ENCODE peak calls at places on chromosomes 1 and 21, in nine cellular contexts. E is left ventricle myocardium inferior, B is psoas muscle, S is fibroblast of lung, A is aorta, C is adipocyte, N is cardiac muscle cell, H is neural progenitor cell, T is uterus. P is an unnamed sample. For H3K9me3, the result is how much of the 10 kb centered on the place peaks cover.

GRCh38 chr1:172089768-172090510 is 248.6 kb downstream of the DNM3 start:
- DNase-seq in E (peak), B (no peak), S (peak), A (peak), C (no peak), N (peak), H (peak), T (peak), P (peak)

GRCh38 chr1:226526801-226527595 is 21.6 kb upstream of the STUM start:
- DNase-seq in E (peak), B (peak), S (peak), A (peak), C (no peak), N (peak), H (peak), T (peak), P (no peak)

GRCh38 chr1:181151378-181152326 is 63.2 kb downstream of the IER5 start:
- DNase-seq in E (no peak), B (no peak), S (peak), A (no peak), C (no peak), N (peak), H (no peak), T (peak), P (no peak)

GRCh38 chr1:71049951-71050598 is 2.5 kb upstream of the PTGER3 start:
- DNase-seq in E (no peak), B (no peak), S (peak), A (no peak), C (peak), N (peak), H (peak), T (no peak), P (no peak)

GRCh38 chr1:171985639-171986038 is 144.3 kb downstream of the DNM3 start:
- DNase-seq in E (no peak), B (no peak), S (no peak), A (no peak), C (peak), N (no peak), H (peak), T (no peak), P (no peak)

GRCh38 chr1:230072866-230073265 is 5.8 kb downstream of the GALNT2 start:
- DNase-seq in E (no peak), B (no peak), S (no peak), A (no peak), C (no peak), N (no peak), H (no peak), T (no peak), P (no peak)

GRCh38 chr1:42518894-42519293 is 55.8 kb downstream of the CCDC30 start:
- DNase-seq in E (no peak), B (no peak), S (peak), A (no peak), C (no peak), N (no peak), H (no peak), T (no peak), P (no peak)

GRCh38 chr1:234848972-234849641 is 239.1 kb upstream of the IRF2BP2 start:
- DNase-seq in E (no peak), B (no peak), S (peak), A (no peak), C (peak), N (peak), H (no peak), T (no peak), P (no peak)

GRCh38 chr1:4214826-4215225 is 314.8 kb upstream of the C1orf174 start:
- DNase-seq in E (no peak), B (no peak), S (no peak), A (no peak), C (no peak), N (no peak), H (no peak), T (no peak), P (no peak)

GRCh38 chr1:34266127-34266951 is 89.6 kb downstream of the C1orf94 start:
- DNase-seq in E (no peak), B (no peak), S (no peak), A (no peak), C (no peak), N (no peak), H (peak), T (no peak), P (no peak)

GRCh38 chr21:37220433-37220980 is 46.6 kb downstream of the VPS26C start:
- DNase-seq in E (no peak), B (no peak), S (peak), A (no peak), C (peak), N (peak), H (no peak), T (no peak), P (peak)

GRCh38 chr1:185300152-185300551 is 16.9 kb downstream of the IVNS1ABP start:
- DNase-seq in E (no peak), B (no peak), S (no peak), A (no peak), C (no peak), N (no peak), H (no peak), T (no peak), P (no peak)

GRCh38 chr1:43803105-43803504 is 95.8 kb downstream of the ST3GAL3 start:
- DNase-seq in E (no peak), B (no peak), S (no peak), A (no peak), C (no peak), N (no peak), H (no peak), T (no peak), P (no peak)

GRCh38 chr1:227072991-227073390 is 132.9 kb downstream of the COQ8A start:
- DNase-seq in E (no peak), B (no peak), S (peak), A (no peak), C (peak), N (peak), H (no peak), T (no peak), P (no peak)

GRCh38 chr1:203166192-203166940 is 9.3 kb downstream of the MYBPH start:
- DNase-seq in E (no peak), B (no peak), S (no peak), A (no peak), C (no peak), N (no peak), H (no peak), T (no peak), P (no peak)

GRCh38 chr1:154221815-154222081 is 993 bp downstream of the UBAP2L start:
- DNase-seq in E (no peak), B (no peak), S (peak), A (no peak), C (peak), N (peak), H (no peak), T (no peak), P (no peak)

GRCh38 chr1:184210048-184210447 is 158.5 kb downstream of the TSEN15 start:
- DNase-seq in E (no peak), B (no peak), S (peak), A (no peak), C (no peak), N (peak), H (no peak), T (peak), P (no peak)

GRCh38 chr1:155976062-155976912 is 2.1 kb downstream of the ARHGEF2 start:
- DNase-seq in E (peak), B (peak), S (peak), A (peak), C (peak), N (peak), H (peak), T (peak), P (peak)

GRCh38 chr1:228343211-228343661 is 63.4 kb downstream of the TRIM11 start:
- DNase-seq in E (peak), B (peak), S (no peak), A (peak), C (no peak), N (no peak), H (no peak), T (peak), P (no peak)

GRCh38 chr1:64915381-64916274 is 50.7 kb downstream of the JAK1 start:
- DNase-seq in E (no peak), B (no peak), S (peak), A (no peak), C (peak), N (peak), H (no peak), T (no peak), P (no peak)

GRCh38 chr1:43651922-43652321 is 2.0 kb downstream of the KDM4A start:
- DNase-seq in E (no peak), B (no peak), S (no peak), A (no peak), C (peak), N (no peak), H (no peak), T (no peak), P (no peak)

GRCh38 chr1:46372440-46372839 is 21.7 kb upstream of the FAAH start:
- DNase-seq in E (no peak), B (no peak), S (no peak), A (no peak), C (no peak), N (no peak), H (no peak), T (no peak), P (no peak)

GRCh38 chr1:241336335-241336734 is 20.7 kb downstream of the RGS7 start:
- DNase-seq in E (no peak), B (no peak), S (peak), A (no peak), C (peak), N (no peak), H (no peak), T (no peak), P (no peak)

GRCh38 chr1:116987256-116987555 is 14.4 kb upstream of the CD101 start:
- DNase-seq in E (no peak), B (no peak), S (no peak), A (no peak), C (no peak), N (no peak), H (no peak), T (no peak), P (peak)

GRCh38 chr1:215567491-215568286 is 585 bp downstream of the KCTD3 start:
- DNase-seq in E (peak), B (peak), S (peak), A (peak), C (peak), N (peak), H (peak), T (peak), P (no peak)

GRCh38 chr1:18899363-18900049 is 2.8 kb downstream of the ALDH4A1 start:
- DNase-seq in E (no peak), B (no peak), S (no peak), A (no peak), C (no peak), N (no peak), H (no peak), T (no peak), P (no peak)

GRCh38 chr1:246987083-246987690 is 20.7 kb downstream of the ZNF695 start:
- DNase-seq in E (no peak), B (no peak), S (no peak), A (no peak), C (no peak), N (no peak), H (no peak), T (no peak), P (no peak)

GRCh38 chr1:246989901-246990300 is 18.0 kb downstream of the ZNF695 start:
- DNase-seq in E (no peak), B (no peak), S (no peak), A (no peak), C (no peak), N (no peak), H (no peak), T (no peak), P (no peak)

GRCh38 chr1:246988316-246988715 is 19.5 kb downstream of the ZNF695 start:
- DNase-seq in E (no peak), B (no peak), S (no peak), A (no peak), C (no peak), N (no peak), H (no peak), T (no peak), P (no peak)
- H3K9me3 ChIP-seq in E (half or more), B (half or more), S (under half), A (under half), C (half or more), N (under half), H (half or more), T (under half), P (under half)

GRCh38 chr1:67514786-67515185 is 84.6 kb upstream of the SERBP1 start:
- DNase-seq in E (no peak), B (no peak), S (no peak), A (no peak), C (peak), N (no peak), H (no peak), T (no peak), P (no peak)

GRCh38 chr1:67515324-67516080 is 85.3 kb upstream of the SERBP1 start:
- DNase-seq in E (no peak), B (no peak), S (no peak), A (no peak), C (no peak), N (no peak), H (no peak), T (no peak), P (no peak)

GRCh38 chr1:67514299-67514698 is 84.1 kb upstream of the SERBP1 start:
- DNase-seq in E (no peak), B (no peak), S (no peak), A (no peak), C (no peak), N (no peak), H (no peak), T (no peak), P (no peak)
- H3K9me3 ChIP-seq in E (under half), B (under half), S (under half), A (under half), C (under half), N (under half), H (under half), T (under half), P (under half)

GRCh38 chr1:247721222-247721621 is 4.8 kb upstream of the OR6F1 start:
- DNase-seq in E (no peak), B (no peak), S (no peak), A (no peak), C (no peak), N (no peak), H (no peak), T (no peak), P (no peak)

GRCh38 chr1:247713753-247714152 is 2.7 kb downstream of the OR6F1 start:
- DNase-seq in E (no peak), B (no peak), S (no peak), A (no peak), C (no peak), N (no peak), H (no peak), T (no peak), P (no peak)

GRCh38 chr1:247716546-247716945 is at the start of gene OR6F1:
- DNase-seq in E (no peak), B (no peak), S (no peak), A (no peak), C (no peak), N (no peak), H (no peak), T (no peak), P (no peak)
- H3K9me3 ChIP-seq in E (under half), B (under half), S (under half), A (under half), C (under half), N (under half), H (under half), T (under half), P (under half)

GRCh38 chr1:244242446-244242845 is 191.4 kb downstream of the ZBTB18 start:
- DNase-seq in E (no peak), B (no peak), S (no peak), A (no peak), C (no peak), N (peak), H (no peak), T (no peak), P (no peak)
- H3K9me3 ChIP-seq in E (under half), B (under half), S (under half), A (under half), C (under half), N (under half), H (under half), T (under half), P (under half)

DNA sequence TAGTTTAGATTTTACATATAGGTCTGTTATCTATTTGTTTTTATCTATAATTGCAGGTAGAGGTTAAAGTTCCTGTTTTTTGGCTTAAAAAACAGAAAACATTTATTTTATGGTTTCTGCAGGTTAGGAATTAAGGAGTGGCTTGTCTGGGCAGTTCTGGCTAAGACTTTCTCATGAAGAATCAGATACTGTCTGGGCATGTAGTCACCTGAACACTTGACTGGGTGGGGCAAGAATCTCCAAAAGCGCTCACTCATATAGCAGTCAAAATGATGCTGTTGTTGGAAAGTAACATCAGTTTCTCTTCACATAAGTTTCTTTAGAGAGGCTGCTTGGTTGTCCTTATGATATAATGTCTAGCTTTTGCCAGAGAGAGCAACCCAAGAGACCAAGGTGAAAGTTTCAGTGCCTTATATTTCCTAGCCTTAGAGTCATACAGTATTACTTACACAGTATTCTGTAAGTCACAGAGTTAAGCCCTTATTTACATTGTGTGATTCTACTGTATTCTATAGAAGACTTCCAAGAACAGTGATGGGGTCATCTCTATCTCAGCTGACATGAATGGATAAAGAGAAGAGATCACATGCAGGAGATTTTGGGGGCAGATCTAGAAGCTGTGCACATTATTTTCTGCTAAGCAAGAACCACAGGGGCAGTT is 125.4 kb upstream of the GPR52 start:
- DNase-seq in E (no peak), B (no peak), S (no peak), A (no peak), C (no peak), N (no peak), H (no peak), T (no peak), P (no peak)
- H3K9me3 ChIP-seq in E (under half), B (under half), S (under half), A (under half), C (under half), N (under half), H (under half), T (under half), P (under half)

DNA sequence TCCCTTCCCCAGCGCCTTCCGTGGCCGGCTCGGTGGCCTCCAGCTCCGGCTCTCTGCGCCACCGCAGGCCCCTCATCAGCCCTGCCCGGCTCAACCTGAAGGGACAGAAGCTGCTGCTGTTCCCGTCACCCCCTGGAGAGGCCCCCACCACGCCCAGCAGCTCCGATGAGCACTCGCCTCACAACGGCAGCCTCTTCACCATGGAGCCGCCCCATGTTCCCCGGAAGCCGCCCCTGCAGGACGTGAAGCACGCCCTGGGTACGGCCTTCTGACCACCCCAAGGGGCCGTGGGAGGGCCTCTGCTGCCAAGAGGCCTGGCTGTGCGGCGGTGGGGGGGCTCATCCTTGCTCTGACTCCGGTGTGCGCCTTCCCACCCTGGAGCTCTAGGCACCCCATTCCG is 21.8 kb downstream of the TMEM201 start:
- DNase-seq in E (no peak), B (no peak), S (no peak), A (no peak), C (no peak), N (no peak), H (no peak), T (no peak), P (no peak)
- H3K9me3 ChIP-seq in E (under half), B (under half), S (under half), A (under half), C (under half), N (under half), H (under half), T (under half), P (under half)

DNA sequence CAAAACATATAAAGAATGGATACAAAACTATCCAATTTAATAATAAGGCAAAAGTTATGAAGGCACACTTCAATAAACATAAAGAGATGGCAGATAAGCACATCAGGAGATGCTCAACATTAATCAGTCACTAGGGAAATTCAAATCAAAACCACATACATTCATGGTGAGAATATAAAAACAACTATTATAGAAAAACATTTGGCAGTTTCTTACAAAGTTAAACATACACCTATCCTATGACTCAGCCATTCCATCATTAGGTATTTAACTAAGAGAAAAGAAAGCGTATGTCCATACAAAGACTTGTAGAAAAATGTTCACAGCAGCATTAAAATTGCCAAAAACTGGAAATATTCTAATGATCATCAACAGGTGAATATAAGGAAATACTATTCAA is 44.3 kb downstream of the KIFAP3 start:
- DNase-seq in E (no peak), B (no peak), S (no peak), A (no peak), C (no peak), N (no peak), H (no peak), T (no peak), P (no peak)
- H3K9me3 ChIP-seq in E (under half), B (under half), S (under half), A (under half), C (under half), N (under half), H (under half), T (under half), P (under half)

DNA sequence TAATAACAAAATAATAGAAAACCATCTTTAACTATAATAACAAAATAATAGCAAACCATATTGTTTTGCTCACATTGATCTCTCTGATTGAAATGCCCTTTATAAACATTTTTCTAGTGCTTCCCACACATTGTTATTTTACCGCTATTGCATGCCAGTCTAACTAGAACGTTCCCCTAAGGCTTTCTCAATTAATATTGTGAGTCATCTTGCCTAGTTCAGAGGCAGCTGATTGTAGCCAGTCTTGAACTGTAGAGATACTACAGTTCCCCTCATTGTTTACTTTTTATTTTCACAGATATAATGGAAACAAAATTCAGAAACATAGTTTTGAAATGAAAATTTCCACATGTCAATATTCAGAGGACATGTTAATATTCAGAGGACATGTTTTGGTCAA is 192.3 kb upstream of the ADGRL4 start:
- DNase-seq in E (no peak), B (no peak), S (peak), A (no peak), C (peak), N (peak), H (no peak), T (no peak), P (no peak)
- H3K9me3 ChIP-seq in E (under half), B (under half), S (under half), A (under half), C (under half), N (under half), H (under half), T (under half), P (under half)

GRCh38 chr1:247840819-247841218 is 877 bp downstream of the OR11L1 start:
- DNase-seq in E (no peak), B (no peak), S (no peak), A (no peak), C (no peak), N (no peak), H (no peak), T (no peak), P (no peak)
- H3K9me3 ChIP-seq in E (under half), B (under half), S (under half), A (under half), C (under half), N (under half), H (under half), T (under half), P (under half)

GRCh38 chr1:13432251-13432650 is 22.0 kb downstream of the PRAMEF20 start:
- DNase-seq in E (no peak), B (no peak), S (no peak), A (no peak), C (no peak), N (no peak), H (no peak), T (no peak), P (no peak)
- H3K9me3 ChIP-seq in E (under half), B (under half), S (under half), A (under half), C (under half), N (under half), H (under half), T (under half), P (under half)

P was measured in T-helper 17 cell.